ENCODE peak calls at places on chromosomes 6 and 20, in ten cellular contexts. N is IMR-90, G is upper lobe of left lung, Y is lower lobe of right lung, H is fibroblast of lung, S is mammary epithelial cell, P is cardiac muscle cell, D is endothelial cell of umbilical vein, J is breast epithelium, I is uterus. Z is an unnamed sample.

GRCh38 chr20:37299718-37300529 is 10.5 kb downstream of the MANBAL start:
- DNase-seq in D (no peak), N (peak; percentile 65), G (no peak), I (no peak), Y (no peak), S (no peak), H (peak; percentile 74), J (no peak), P (no peak), Z (no peak)

GRCh38 chr6:145947108-145947507 is 17.1 kb downstream of the SHPRH start:
- DNase-seq in S (no peak), Y (no peak), D (no peak), H (no peak), I (no peak), J (no peak), P (no peak), N (no peak), G (no peak), Z (no peak)

GRCh38 chr6:101083533-101084172 is 202.5 kb upstream of the ASCC3 start:
- DNase-seq in D (no peak), N (peak; percentile 79), S (peak; percentile 87), H (peak; percentile 81), P (no peak), G (no peak), J (no peak), Y (no peak), I (no peak), Z (no peak)

GRCh38 chr6:44263357-44264100 is 1.8 kb downstream of the NFKBIE start:
- DNase-seq in G (peak; percentile 21), D (peak; percentile 40), Y (no peak), N (peak; percentile 55), H (peak; percentile 7), I (no peak), P (no peak), J (no peak), S (peak; percentile 38), Z (no peak)

GRCh38 chr6:27139753-27140522 is 107.6 kb upstream of the PRSS16 start:
- DNase-seq in P (peak; percentile 27), S (no peak), N (peak; percentile 26), D (peak; percentile 44), H (peak; percentile 33), I (no peak), J (no peak), G (no peak), Y (no peak), Z (peak; percentile 67)

GRCh38 chr6:136989591-136990578 is 54.9 kb downstream of the IL20RA start:
- DNase-seq in S (no peak), I (peak; percentile 46), D (no peak), H (peak; percentile 6), Y (no peak), P (peak; percentile 75), J (no peak), G (peak; percentile 77), N (no peak), Z (peak; percentile 82)

GRCh38 chr6:79149884-79150283 is 71.8 kb upstream of the PHIP start:
- DNase-seq in D (no peak), J (no peak), N (no peak), P (peak; percentile 59), G (no peak), Y (no peak), I (no peak), S (no peak), H (no peak), Z (no peak)

GRCh38 chr6:37516076-37516919 is 16.6 kb upstream of the CCDC167 start:
- DNase-seq in G (peak; percentile 83), P (peak; percentile 26), N (no peak), I (no peak), S (peak; percentile 48), H (no peak), Y (peak; percentile 68), D (no peak), J (peak; percentile 83), Z (peak; percentile 86)

GRCh38 chr20:478949-479429 is 16.7 kb upstream of the TBC1D20 start:
- DNase-seq in I (no peak), S (peak; percentile 47), P (peak; percentile 65), N (peak; percentile 77), Y (no peak), J (no peak), D (peak; percentile 70), G (no peak), H (peak; percentile 40), Z (peak; percentile 21)

GRCh38 chr6:9789201-9789600 is 625.7 kb downstream of the TFAP2A start:
- DNase-seq in D (no peak), S (no peak), G (no peak), Y (no peak), N (peak; percentile 66), P (no peak), H (no peak), I (no peak), J (no peak), Z (no peak)

GRCh38 chr6:34816635-34817301 is 24.9 kb downstream of the BLTP3A start:
- DNase-seq in J (no peak), I (no peak), Y (no peak), N (no peak), H (no peak), S (no peak), G (no peak), P (no peak), D (no peak), Z (no peak)

DNA sequence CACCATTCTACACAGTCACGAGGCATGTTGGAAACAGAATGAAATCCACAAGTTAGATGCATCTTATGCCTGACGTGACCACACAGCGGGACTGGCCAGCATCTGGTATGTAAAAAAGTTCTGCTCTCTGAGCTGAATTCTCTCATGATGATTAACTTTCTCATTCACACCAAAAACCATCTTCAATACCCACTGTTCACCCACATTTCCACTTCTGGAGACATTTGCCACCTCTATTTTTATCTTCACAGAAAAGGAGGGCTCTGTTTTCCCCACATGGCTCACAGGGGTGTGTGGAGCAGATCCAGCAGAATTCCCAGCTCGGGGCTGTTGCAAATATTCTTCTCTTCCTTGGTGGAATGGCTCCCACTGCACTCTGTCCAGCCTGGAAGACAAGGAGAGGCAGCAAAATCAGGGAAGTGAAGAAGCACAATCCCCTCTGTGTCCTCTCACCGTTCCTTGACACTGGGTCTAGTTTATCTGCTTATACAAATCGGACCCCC is 303.4 kb downstream of the TAF4 start:
- DNase-seq in J (no peak), S (no peak), H (no peak), Y (peak; percentile 1), D (no peak), G (no peak), P (no peak), I (no peak), N (no peak), Z (no peak)
- H3K4me3 ChIP-seq in J (no peak overlapping the region), S (no peak overlapping the region), H (no peak overlapping the region), Y (no peak overlapping the region), D (no peak overlapping the region), G (no peak overlapping the region), P (no peak overlapping the region), I (no peak overlapping the region), N (no peak overlapping the region), Z (no peak overlapping the region)

GRCh38 chr6:90296346-90297123 is at the start of gene BACH2:
- DNase-seq in Y (peak; percentile 91), H (peak; percentile 92), D (peak; percentile 78), S (peak; percentile 90), G (peak; percentile 94), P (peak; percentile 96), N (peak; percentile 92), J (peak; percentile 87), I (peak; percentile 88), Z (peak; percentile 78)
- TF ChIP-seq CTCF in Y (peak; percentile 17), H (no peak), D (peak; percentile 30), S (no peak), G (peak; percentile 13), P (no peak), N (peak; percentile 32), J (no peak), I (no peak), Z (no peak)

DNA sequence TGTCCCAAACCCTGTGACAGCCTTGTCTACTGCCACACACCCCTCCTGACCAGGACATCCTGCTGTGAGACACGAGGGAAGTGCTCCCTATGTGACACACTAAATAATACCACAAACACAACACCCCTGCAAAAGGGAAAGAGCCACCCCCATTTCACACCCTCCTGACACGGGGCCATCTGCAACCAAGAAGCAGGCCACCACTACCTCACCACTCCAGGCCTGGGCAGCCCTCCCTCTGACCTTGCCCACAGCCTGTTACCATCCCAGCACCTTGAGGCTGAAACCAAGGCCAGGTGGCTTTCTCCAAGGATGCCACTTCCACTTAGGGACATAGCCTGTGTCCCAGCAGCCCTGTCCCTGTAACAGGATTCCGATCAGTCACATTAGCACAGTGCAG is 68.2 kb downstream of the NINL start:
- DNase-seq in Y (no peak), I (no peak), J (no peak), S (no peak), N (no peak), H (no peak), D (no peak), G (no peak), P (no peak), Z (no peak)
- H3K9me3 ChIP-seq in Y (peaks cover 14% of the 10 kb centered on the region), I (peaks cover 7% of the 10 kb centered on the region), J (peaks cover 20% of the 10 kb centered on the region), S (peaks cover 16% of the 10 kb centered on the region), N (peaks cover 16% of the 10 kb centered on the region), H (no peaks in the 10 kb centered on the region), D (peaks cover 6% of the 10 kb centered on the region), G (peaks cover 20% of the 10 kb centered on the region), P (no peaks in the 10 kb centered on the region), Z (peaks cover 2% of the 10 kb centered on the region)

DNA sequence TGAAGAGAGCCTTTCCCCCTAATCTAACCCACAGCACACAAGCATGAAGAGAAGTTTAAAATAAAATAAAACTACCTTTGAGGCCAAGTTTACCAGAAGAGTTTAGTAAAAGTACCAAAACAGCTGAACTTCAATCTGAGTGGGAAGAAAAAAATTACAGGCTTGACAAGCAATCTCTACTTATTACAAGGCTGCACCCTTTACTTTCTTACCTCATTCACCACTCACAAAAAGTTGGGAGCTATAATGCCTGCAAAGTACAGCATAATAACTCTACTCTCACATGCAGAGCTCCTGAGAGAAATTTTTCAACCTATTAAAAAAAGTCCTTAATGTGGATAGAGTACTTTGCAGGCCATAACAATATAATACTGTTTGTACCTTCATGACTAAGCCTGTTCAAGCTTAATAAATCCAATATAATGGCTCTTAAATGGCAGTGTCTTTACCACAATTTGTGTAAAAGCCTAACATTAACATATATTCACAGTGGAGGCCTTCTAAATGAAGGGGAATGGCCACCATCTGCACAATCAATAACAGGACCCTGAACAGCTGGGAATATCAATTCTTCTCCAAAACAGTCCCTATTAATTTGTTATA is 103.1 kb downstream of the DST start:
- DNase-seq in I (no peak), J (no peak), D (peak; percentile 46), P (no peak), S (no peak), H (no peak), N (no peak), Y (no peak), G (no peak), Z (no peak)
- H3K4me3 ChIP-seq in I (peak overlapping the region; percentile 71), J (peak overlapping the region; percentile 68), D (peak overlapping the region; percentile 4), P (no peak overlapping the region), S (peak overlapping the region; percentile 55), H (peak overlapping the region; percentile 75), N (peak overlapping the region; percentile 79), Y (peak overlapping the region; percentile 65), G (no peak overlapping the region), Z (peak overlapping the region; percentile 22)

GRCh38 chr6:30752164-30752927 is 8.0 kb upstream of the IER3 start:
- DNase-seq in D (peak; percentile 99), H (peak; percentile 100), J (peak; percentile 97), P (no peak), I (peak; percentile 95), G (peak; percentile 88), S (peak; percentile 100), N (peak; percentile 100), Y (peak; percentile 87), Z (peak; percentile 92)
- TF ChIP-seq CTCF in D (peak; percentile 9), H (no peak), J (no peak), P (no peak), I (no peak), G (no peak), S (no peak), N (peak; percentile 13), Y (no peak), Z (no peak)